ENCODE peak calls at places on chromosome 21, in five cellular contexts. S is HL-60; U is midbrain; J is ELF-1; K is activated CD4-positive, CD25-positive, alpha-beta regulatory T cell. Q is an unnamed sample.

GRCh38 chr21:41481191-41481590 is 26.8 kb downstream of the TMPRSS2 start:
- DNase-seq in S (no peak), U (no peak), J (no peak), K (no peak), Q (no peak)

GRCh38 chr21:39385299-39386145 is 36.6 kb upstream of the HMGN1 start:
- DNase-seq in S (no peak), U (peak), J (peak), K (peak), Q (no peak)

GRCh38 chr21:38668501-38668900 is 137.2 kb upstream of the ETS2 start:
- DNase-seq in S (no peak), U (no peak), J (no peak), K (no peak), Q (no peak)

GRCh38 chr21:45004481-45005263 is 64.8 kb downstream of the SLX9 start:
- DNase-seq in S (no peak), U (no peak), J (no peak), K (no peak), Q (no peak)

GRCh38 chr21:45618287-45618686 is 25.2 kb upstream of the PCBP3 start:
- DNase-seq in S (peak), U (no peak), J (no peak), K (no peak), Q (peak)

GRCh38 chr21:44531606-44532128 is 8.3 kb downstream of the KRTAP10-1 start:
- DNase-seq in S (no peak), U (no peak), J (no peak), K (no peak), Q (peak)

GRCh38 chr21:28464095-28464494 is 528.6 kb downstream of the LTN1 start:
- DNase-seq in S (no peak), U (no peak), J (no peak), K (no peak), Q (no peak)

GRCh38 chr21:34274001-34274400 is 89.8 kb upstream of the KCNE2 start:
- DNase-seq in S (no peak), U (no peak), J (no peak), K (no peak), Q (no peak)

GRCh38 chr21:34639882-34640788 is 25.2 kb upstream of the RCAN1 start:
- DNase-seq in S (no peak), U (no peak), J (no peak), K (no peak), Q (no peak)

GRCh38 chr21:38306407-38306806 is 49.6 kb downstream of the KCNJ15 start:
- DNase-seq in S (no peak), U (no peak), J (no peak), K (no peak), Q (no peak)